ENCODE peak calls at places on chromosomes 1 and 21, in nine cellular contexts. O is GM23248, P is left colon, V is cardiac muscle cell, Q is heart right ventricle, E is Right ventricle myocardium inferior, F is AG09319, G is NCI-H524, Y is GM04504. A is an unnamed sample.

GRCh38 chr1:36223373-36223995 is 759 bp upstream of the THRAP3 start:
- DNase-seq in O (peak; percentile 79), P (no peak), V (peak; percentile 72), Q (no peak), E (no peak), F (no peak), G (no peak), Y (peak; percentile 42), A (no peak)

GRCh38 chr1:67558449-67559193 is 126.4 kb upstream of the GADD45A start:
- DNase-seq in O (no peak), P (no peak), V (no peak), Q (no peak), E (no peak), F (no peak), G (no peak), Y (no peak), A (no peak)

GRCh38 chr1:37498872-37499617 is 15.5 kb downstream of the MEAF6 start:
- DNase-seq in O (peak; percentile 79), P (peak; percentile 75), V (peak; percentile 67), Q (no peak), E (no peak), F (no peak), G (no peak), Y (no peak), A (no peak)

GRCh38 chr21:43702785-43703067 is 16.2 kb upstream of the PDXK start:
- DNase-seq in O (peak; percentile 60), P (no peak), V (peak; percentile 34), Q (no peak), E (no peak), F (no peak), G (no peak), Y (no peak), A (peak; percentile 49)

GRCh38 chr1:156889802-156890585 is 3.5 kb upstream of the PEAR1 start:
- DNase-seq in O (peak; percentile 88), P (peak; percentile 59), V (peak; percentile 87), Q (peak; percentile 76), E (peak; percentile 89), F (peak; percentile 38), G (peak; percentile 48), Y (peak; percentile 45), A (peak; percentile 89)

GRCh38 chr1:93824869-93825268 is 54.1 kb downstream of the DNTTIP2 start:
- DNase-seq in O (no peak), P (no peak), V (no peak), Q (no peak), E (no peak), F (no peak), G (no peak), Y (no peak), A (no peak)

GRCh38 chr1:50343323-50343722 is 79.9 kb downstream of the DMRTA2 start:
- DNase-seq in O (no peak), P (no peak), V (no peak), Q (no peak), E (no peak), F (no peak), G (no peak), Y (no peak), A (no peak)

GRCh38 chr21:25369524-25370300 is 237.6 kb downstream of the MRPL39 start:
- DNase-seq in O (peak; percentile 71), P (no peak), V (peak; percentile 29), Q (no peak), E (no peak), F (no peak), G (no peak), Y (peak; percentile 65), A (no peak)

GRCh38 chr21:29164330-29164942 is 34.0 kb downstream of the MAP3K7CL start:
- DNase-seq in O (peak; percentile 88), P (no peak), V (peak; percentile 90), Q (no peak), E (no peak), F (peak; percentile 64), G (peak; percentile 34), Y (peak; percentile 58), A (no peak)

GRCh38 chr1:39213511-39214002 is 9.1 kb downstream of the MACF1 start:
- DNase-seq in O (peak; percentile 72), P (no peak), V (peak; percentile 46), Q (no peak), E (no peak), F (no peak), G (no peak), Y (no peak), A (no peak)

GRCh38 chr21:43318841-43319781 is 107.8 kb downstream of the SIK1 start:
- DNase-seq in O (peak; percentile 88), P (no peak), V (peak; percentile 56), Q (peak; percentile 19), E (peak; percentile 56), F (no peak), G (peak; percentile 15), Y (peak; percentile 47), A (peak; percentile 56)

GRCh38 chr1:29156543-29157268 is 25.0 kb downstream of the SRSF4 start:
- DNase-seq in O (no peak), P (no peak), V (peak; percentile 88), Q (no peak), E (no peak), F (no peak), G (no peak), Y (no peak), A (no peak)

GRCh38 chr1:203196371-203196770 is 9.9 kb upstream of the CHI3L1 start:
- DNase-seq in O (peak; percentile 35), P (no peak), V (no peak), Q (no peak), E (no peak), F (no peak), G (no peak), Y (no peak), A (no peak)

GRCh38 chr1:12435639-12436344 is 182.2 kb downstream of the DHRS3 start:
- DNase-seq in O (no peak), P (no peak), V (peak; percentile 69), Q (no peak), E (no peak), F (no peak), G (no peak), Y (no peak), A (no peak)

GRCh38 chr1:55669308-55669707 is 454.1 kb upstream of the USP24 start:
- DNase-seq in O (peak; percentile 81), P (no peak), V (peak; percentile 86), Q (no peak), E (no peak), F (peak; percentile 48), G (no peak), Y (peak; percentile 40), A (no peak)

GRCh38 chr1:63817152-63817667 is 43.4 kb downstream of the ROR1 start:
- DNase-seq in O (peak; percentile 8), P (no peak), V (peak; percentile 73), Q (no peak), E (no peak), F (no peak), G (no peak), Y (no peak), A (no peak)

GRCh38 chr1:53376041-53376461 is 48.2 kb upstream of the LRP8 start:
- DNase-seq in O (peak; percentile 10), P (no peak), V (no peak), Q (no peak), E (no peak), F (no peak), G (peak; percentile 97), Y (no peak), A (no peak)

GRCh38 chr1:24526940-24527542 is 24.4 kb downstream of the RCAN3 start:
- DNase-seq in O (peak; percentile 56), P (no peak), V (peak; percentile 34), Q (no peak), E (no peak), F (no peak), G (no peak), Y (no peak), A (no peak)

GRCh38 chr1:39204441-39205081 is at the start of gene MACF1:
- DNase-seq in O (peak; percentile 94), P (peak; percentile 48), V (peak; percentile 98), Q (peak; percentile 45), E (no peak), F (peak; percentile 74), G (no peak), Y (peak; percentile 69), A (peak; percentile 68)

GRCh38 chr1:116521186-116521585 is 49.6 kb downstream of the CD58 start:
- DNase-seq in O (peak; percentile 78), P (no peak), V (peak; percentile 66), Q (no peak), E (no peak), F (no peak), G (no peak), Y (peak; percentile 50), A (no peak)

GRCh38 chr1:214498030-214498429 is 53.4 kb downstream of the PTPN14 start:
- DNase-seq in O (no peak), P (no peak), V (no peak), Q (no peak), E (no peak), F (no peak), G (no peak), Y (no peak), A (no peak)

GRCh38 chr1:22801753-22802152 is 91.1 kb downstream of the EPHB2 start:
- DNase-seq in O (no peak), P (no peak), V (no peak), Q (no peak), E (no peak), F (no peak), G (peak; percentile 69), Y (no peak), A (no peak)

GRCh38 chr1:151837197-151837596 is 2.4 kb downstream of the C2CD4D start:
- DNase-seq in O (no peak), P (peak; percentile 75), V (no peak), Q (no peak), E (no peak), F (no peak), G (no peak), Y (no peak), A (no peak)

GRCh38 chr1:62389531-62389930 is 47.3 kb upstream of the USP1 start:
- DNase-seq in O (no peak), P (no peak), V (peak; percentile 5), Q (no peak), E (no peak), F (no peak), G (no peak), Y (no peak), A (no peak)

GRCh38 chr1:205598841-205599666 is 32.8 kb downstream of the ELK4 start:
- DNase-seq in O (no peak), P (peak; percentile 62), V (peak; percentile 99), Q (peak; percentile 74), E (peak; percentile 80), F (peak; percentile 79), G (no peak), Y (no peak), A (peak; percentile 78)

GRCh38 chr1:59076612-59077011 is 220.3 kb upstream of the FGGY start:
- DNase-seq in O (peak; percentile 40), P (no peak), V (peak; percentile 42), Q (no peak), E (no peak), F (no peak), G (no peak), Y (no peak), A (no peak)

GRCh38 chr21:25995283-25995682 is 175.3 kb downstream of the APP start:
- DNase-seq in O (no peak), P (no peak), V (no peak), Q (no peak), E (no peak), F (no peak), G (no peak), Y (no peak), A (no peak)

GRCh38 chr1:181090653-181091126 is 2.2 kb downstream of the IER5 start:
- DNase-seq in O (peak; percentile 54), P (no peak), V (no peak), Q (no peak), E (no peak), F (no peak), G (no peak), Y (no peak), A (no peak)

GRCh38 chr21:24275613-24276012 is 1331.7 kb downstream of the MRPL39 start:
- DNase-seq in O (no peak), P (no peak), V (no peak), Q (no peak), E (no peak), F (no peak), G (no peak), Y (no peak), A (no peak)

GRCh38 chr1:86948212-86948611 is 33.8 kb downstream of the HS2ST1 start:
- DNase-seq in O (no peak), P (no peak), V (peak; percentile 38), Q (no peak), E (no peak), F (no peak), G (no peak), Y (no peak), A (peak; percentile 47)